ENCODE peak calls at places on chromosomes 4 and X, in ten cellular contexts. E, V, K, X, G, C, R, I, H and S are unnamed samples.

GRCh38 chr4:154349829-154350228 is 141.8 kb downstream of the DCHS2 start:
- DNase-seq in E (no peak), V (no peak), K (no peak), X (no peak), G (peak; percentile 4), C (no peak), R (no peak), I (no peak), H (no peak), S (no peak)

GRCh38 chr4:114547340-114548134 is 51.1 kb upstream of the UGT8 start:
- DNase-seq in E (no peak), V (no peak), K (no peak), X (no peak), G (no peak), C (no peak), R (no peak), I (no peak), H (no peak), S (no peak)

GRCh38 chr4:40916218-40916555 is 166.4 kb downstream of the NSUN7 start:
- DNase-seq in E (no peak), V (no peak), K (no peak), X (no peak), G (no peak), C (no peak), R (no peak), I (peak; percentile 78), H (peak; percentile 77), S (no peak)

GRCh38 chrX:149392896-149393295 is 112.2 kb downstream of the IDS start:
- DNase-seq in E (no peak), V (no peak), K (no peak), X (no peak), G (no peak), C (no peak), R (no peak), I (no peak), H (no peak), S (no peak)

GRCh38 chr4:154807042-154807630 is 26.1 kb downstream of the RBM46 start:
- DNase-seq in E (no peak), V (no peak), K (no peak), X (no peak), G (no peak), C (no peak), R (no peak), I (no peak), H (peak; percentile 54), S (no peak)

GRCh38 chr4:83686166-83686565 is 150.3 kb downstream of the GPAT3 start:
- DNase-seq in E (no peak), V (no peak), K (no peak), X (no peak), G (no peak), C (no peak), R (no peak), I (no peak), H (peak; percentile 22), S (peak; percentile 4)

GRCh38 chr4:142365386-142365785 is 480.7 kb downstream of the INPP4B start:
- DNase-seq in E (no peak), V (no peak), K (no peak), X (no peak), G (no peak), C (no peak), R (no peak), I (no peak), H (no peak), S (no peak)

GRCh38 chr4:134144337-134144736 is 57.3 kb downstream of the PABPC4L start:
- DNase-seq in E (no peak), V (no peak), K (no peak), X (no peak), G (no peak), C (no peak), R (no peak), I (no peak), H (no peak), S (no peak)

GRCh38 chr4:102726068-102726467 is 34.7 kb downstream of the MANBA start:
- DNase-seq in E (no peak), V (no peak), K (no peak), X (no peak), G (no peak), C (no peak), R (no peak), I (no peak), H (no peak), S (no peak)

GRCh38 chr4:104451573-104451972 is 43.1 kb downstream of the CXXC4 start:
- DNase-seq in E (no peak), V (no peak), K (no peak), X (no peak), G (no peak), C (no peak), R (no peak), I (no peak), H (no peak), S (no peak)

GRCh38 chrX:40647307-40648197 is at the start of gene CXorf38:
- DNase-seq in E (peak; percentile 93), V (peak; percentile 94), K (peak; percentile 89), X (peak; percentile 98), G (peak; percentile 69), C (peak; percentile 97), R (peak; percentile 63), I (peak; percentile 89), H (peak; percentile 83), S (peak; percentile 30)
- TF ChIP-seq POLR2A in E (peak; percentile 31), V (no peak), K (no peak), X (no peak), G (peak; percentile 65), C (no peak), R (peak; percentile 46), I (peak; percentile 68), H (peak; percentile 22), S (peak; percentile 77)

DNA sequence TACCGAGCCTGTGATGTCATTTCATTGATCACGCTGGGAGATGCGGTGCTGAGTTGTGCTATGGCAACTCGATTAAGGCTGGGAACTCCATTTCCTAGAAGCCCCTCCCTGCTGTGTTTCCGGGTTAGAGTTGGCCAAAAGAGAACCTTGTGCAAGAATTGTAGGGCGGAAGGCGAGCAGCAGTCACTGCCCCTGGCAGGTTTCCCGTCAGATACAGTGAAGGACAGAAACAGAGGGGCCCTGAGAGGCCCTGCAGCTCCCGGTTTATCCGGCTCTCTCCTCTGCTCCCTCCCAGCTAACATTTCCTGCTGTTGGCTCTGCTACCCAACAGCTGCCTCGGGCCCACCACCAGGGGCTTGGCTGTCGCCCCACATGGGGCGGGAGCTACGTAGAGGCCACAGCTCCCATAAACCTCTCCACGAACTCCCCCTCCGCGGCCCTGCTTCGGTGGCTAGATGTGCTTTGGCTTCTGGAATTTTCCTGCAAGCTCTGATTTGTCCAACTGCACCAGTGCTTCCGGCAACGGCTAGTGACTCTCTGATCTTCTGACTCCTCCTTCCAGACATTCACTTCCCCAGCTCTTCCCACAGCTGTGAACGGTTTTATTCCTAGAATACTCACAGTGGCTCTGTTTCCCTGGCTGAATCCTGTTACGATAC is 74.9 kb upstream of the USP9X start:
- DNase-seq in E (peak; percentile 82), V (peak; percentile 79), K (peak; percentile 70), X (peak; percentile 93), G (peak; percentile 47), C (peak; percentile 89), R (peak; percentile 10), I (peak; percentile 73), H (peak; percentile 88), S (peak; percentile 13)
- TF ChIP-seq POLR2A in E (no peak), V (no peak), K (no peak), X (no peak), G (peak; percentile 27), C (no peak), R (peak; percentile 41), I (peak; percentile 33), H (peak; percentile 41), S (no peak)

DNA sequence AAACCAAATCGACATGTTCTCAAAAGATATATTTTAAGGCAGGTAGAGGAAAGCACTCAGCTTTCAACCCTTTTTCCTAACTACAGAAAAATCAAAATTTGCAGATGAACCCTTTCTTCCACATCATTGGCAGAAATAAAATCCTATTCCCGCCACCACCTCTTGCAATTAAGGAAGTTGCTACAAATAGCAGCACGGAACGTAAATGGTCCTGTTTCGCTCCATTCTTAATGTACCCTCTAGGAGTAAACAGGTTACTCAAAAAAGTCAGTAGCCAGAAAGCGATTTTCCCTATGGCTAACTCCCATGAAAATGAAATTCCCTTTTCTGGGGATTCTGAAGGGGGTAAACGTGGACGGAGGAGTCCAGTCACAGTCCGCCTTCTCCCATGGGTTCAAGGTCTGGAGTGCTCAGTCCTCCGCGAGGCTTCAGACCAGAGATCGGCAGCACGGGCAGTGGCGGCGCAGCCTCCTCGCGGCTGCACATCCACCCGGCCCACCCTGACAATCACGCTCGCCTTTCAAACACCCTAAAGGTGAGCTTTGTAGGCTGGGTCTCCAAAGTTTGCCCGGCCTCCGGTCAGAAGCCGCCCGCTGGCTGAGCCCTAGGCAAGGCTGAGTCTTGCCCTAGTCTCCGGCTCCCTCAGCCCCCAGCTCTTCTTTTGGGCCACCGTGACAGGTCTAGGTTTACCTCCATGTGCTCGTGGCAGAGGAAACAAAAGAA is 1.8 kb downstream of the ATP11C start:
- DNase-seq in E (no peak), V (no peak), K (no peak), X (no peak), G (peak; percentile 10), C (peak; percentile 63), R (no peak), I (no peak), H (no peak), S (peak; percentile 13)
- TF ChIP-seq POLR2A in E (no peak), V (no peak), K (no peak), X (no peak), G (no peak), C (no peak), R (no peak), I (no peak), H (no peak), S (no peak)

GRCh38 chr4:74631338-74631737 is 163.0 kb downstream of the BTC start:
- DNase-seq in E (no peak), V (no peak), K (no peak), X (no peak), G (no peak), C (no peak), R (no peak), I (no peak), H (no peak), S (no peak)

GRCh38 chr4:74630551-74630950 is 163.8 kb downstream of the BTC start:
- DNase-seq in E (no peak), V (no peak), K (no peak), X (no peak), G (no peak), C (no peak), R (no peak), I (no peak), H (no peak), S (no peak)

GRCh38 chr4:74635074-74635473 is 159.2 kb downstream of the BTC start:
- DNase-seq in E (no peak), V (no peak), K (no peak), X (no peak), G (no peak), C (no peak), R (no peak), I (no peak), H (no peak), S (no peak)

GRCh38 chr4:74631988-74632387 is 162.3 kb downstream of the BTC start:
- DNase-seq in E (no peak), V (no peak), K (no peak), X (no peak), G (no peak), C (no peak), R (no peak), I (no peak), H (no peak), S (no peak)

DNA sequence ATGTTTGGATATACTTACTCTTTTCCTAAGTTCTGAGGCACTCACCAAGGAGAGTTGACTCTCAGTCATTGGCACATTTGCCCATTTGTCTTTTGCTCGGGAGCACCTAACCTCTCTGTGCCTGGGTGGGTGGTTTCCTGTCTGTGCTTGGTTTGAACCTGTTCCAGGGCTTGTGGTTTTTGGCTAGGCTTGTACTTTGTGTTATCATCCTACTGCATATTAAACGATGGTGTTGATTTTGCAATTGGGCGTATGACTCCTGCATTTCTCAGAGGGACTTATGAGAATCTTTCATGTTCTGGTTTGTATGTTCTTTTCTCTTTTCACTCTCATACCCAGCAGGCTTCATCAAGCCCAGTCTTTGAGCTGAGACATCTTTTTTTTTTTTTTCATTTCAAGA is 161.7 kb downstream of the BTC start:
- DNase-seq in E (peak; percentile 15), V (peak; percentile 66), K (no peak), X (no peak), G (no peak), C (no peak), R (no peak), I (no peak), H (peak; percentile 88), S (peak; percentile 14)
- TF ChIP-seq POLR2A in E (no peak), V (no peak), K (no peak), X (no peak), G (no peak), C (no peak), R (no peak), I (no peak), H (no peak), S (no peak)